ENCODE peak calls at places on chromosomes 1 and 21, in four cellular contexts. N is mesenchymal stem cell, A is stomach, P is body of pancreas. D is an unnamed sample. For H3K4me1, the result is how much of the 10 kb centered on the place peaks cover.

GRCh38 chr1:53666566-53666965 is 72.4 kb downstream of the GLIS1 start:
- DNase-seq in N (no peak), A (no peak), P (no peak), D (no peak)

GRCh38 chr1:197170538-197170937 is 24.1 kb upstream of the ASPM start:
- DNase-seq in N (peak), A (no peak), P (no peak), D (no peak)

GRCh38 chr21:29299046-29299905 is 554 bp downstream of the BACH1 start:
- DNase-seq in N (peak), A (peak), P (peak), D (peak)

GRCh38 chr1:1302006-1302430 is 5.7 kb downstream of the ACAP3 start:
- DNase-seq in N (no peak), A (no peak), P (no peak), D (no peak)

GRCh38 chr1:216824511-216824910 is 101.3 kb upstream of the ESRRG start:
- DNase-seq in N (no peak), A (no peak), P (no peak), D (no peak)

GRCh38 chr21:17789085-17789484 is 30.1 kb downstream of the C21orf91 start:
- DNase-seq in N (no peak), A (no peak), P (no peak), D (no peak)

GRCh38 chr1:53963472-53963871 is 17.3 kb downstream of the LRRC42 start:
- DNase-seq in N (no peak), A (no peak), P (no peak), D (no peak)

GRCh38 chr1:109802136-109802900 is 38.6 kb upstream of the EPS8L3 start:
- DNase-seq in N (no peak), A (peak), P (no peak), D (no peak)

GRCh38 chr1:109569323-109569722 is 20.9 kb downstream of the GNAI3 start:
- DNase-seq in N (no peak), A (no peak), P (no peak), D (no peak)

GRCh38 chr21:39224930-39225329 is 41.7 kb upstream of the PSMG1 start:
- DNase-seq in N (no peak), A (no peak), P (no peak), D (no peak)

GRCh38 chr1:56491441-56491840 is 87.9 kb downstream of the PLPP3 start:
- DNase-seq in N (no peak), A (no peak), P (peak), D (peak)

GRCh38 chr1:232457607-232458006 is 172.3 kb downstream of the SIPA1L2 start:
- DNase-seq in N (no peak), A (no peak), P (no peak), D (no peak)

GRCh38 chr21:28068455-28069358 is 924.0 kb downstream of the LTN1 start:
- DNase-seq in N (no peak), A (no peak), P (no peak), D (no peak)

GRCh38 chr1:246651012-246651411 is 73.2 kb upstream of the SCCPDH start:
- DNase-seq in N (no peak), A (no peak), P (no peak), D (no peak)

GRCh38 chr21:44985441-44986401 is 45.9 kb downstream of the SLX9 start:
- DNase-seq in N (no peak), A (no peak), P (peak), D (peak)

GRCh38 chr1:222754386-222755139 is 17.6 kb downstream of the FAM177B start:
- DNase-seq in N (no peak), A (no peak), P (peak), D (no peak)

GRCh38 chr1:160925652-160926241 is 28.9 kb downstream of the ITLN2 start:
- DNase-seq in N (no peak), A (no peak), P (no peak), D (no peak)

DNA sequence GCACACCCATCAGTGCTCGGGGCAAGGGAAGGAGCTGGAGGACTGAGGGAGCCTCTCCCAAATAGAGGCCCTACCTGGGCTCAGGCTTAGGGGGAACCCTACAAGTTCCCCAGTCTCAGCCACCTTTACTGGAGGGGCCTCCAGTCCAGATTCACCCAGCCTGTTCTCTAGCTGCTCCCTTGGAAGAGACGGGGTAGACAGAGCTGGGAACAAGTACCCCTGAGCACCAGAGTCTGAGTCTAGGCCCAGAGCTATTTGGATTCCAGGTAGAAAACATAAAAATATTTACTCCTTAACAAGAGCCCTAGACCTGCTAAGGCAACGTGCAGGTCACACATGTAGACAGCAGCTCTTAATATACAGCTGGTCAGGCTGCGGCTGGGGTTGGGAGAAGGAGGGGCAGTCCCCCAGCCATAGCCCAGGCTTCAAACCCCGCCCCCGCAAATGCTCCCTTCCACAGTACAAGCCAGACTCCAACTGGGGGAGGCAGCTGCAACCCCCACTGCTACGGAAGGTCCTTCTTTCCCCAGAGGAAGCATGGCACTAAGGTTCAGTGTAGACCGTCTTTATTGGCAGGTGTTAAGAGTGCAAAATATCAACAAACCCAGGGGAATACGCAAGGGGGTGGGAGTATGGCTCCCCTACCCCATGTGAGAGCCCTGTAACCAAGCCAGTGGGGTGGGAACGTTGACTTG is 8.0 kb downstream of the TENT5B start:
- DNase-seq in N (peak), A (peak), P (peak), D (peak)
- H3K4me1 ChIP-seq in N (half or more), A (half or more), P (half or more), D (under half)

DNA sequence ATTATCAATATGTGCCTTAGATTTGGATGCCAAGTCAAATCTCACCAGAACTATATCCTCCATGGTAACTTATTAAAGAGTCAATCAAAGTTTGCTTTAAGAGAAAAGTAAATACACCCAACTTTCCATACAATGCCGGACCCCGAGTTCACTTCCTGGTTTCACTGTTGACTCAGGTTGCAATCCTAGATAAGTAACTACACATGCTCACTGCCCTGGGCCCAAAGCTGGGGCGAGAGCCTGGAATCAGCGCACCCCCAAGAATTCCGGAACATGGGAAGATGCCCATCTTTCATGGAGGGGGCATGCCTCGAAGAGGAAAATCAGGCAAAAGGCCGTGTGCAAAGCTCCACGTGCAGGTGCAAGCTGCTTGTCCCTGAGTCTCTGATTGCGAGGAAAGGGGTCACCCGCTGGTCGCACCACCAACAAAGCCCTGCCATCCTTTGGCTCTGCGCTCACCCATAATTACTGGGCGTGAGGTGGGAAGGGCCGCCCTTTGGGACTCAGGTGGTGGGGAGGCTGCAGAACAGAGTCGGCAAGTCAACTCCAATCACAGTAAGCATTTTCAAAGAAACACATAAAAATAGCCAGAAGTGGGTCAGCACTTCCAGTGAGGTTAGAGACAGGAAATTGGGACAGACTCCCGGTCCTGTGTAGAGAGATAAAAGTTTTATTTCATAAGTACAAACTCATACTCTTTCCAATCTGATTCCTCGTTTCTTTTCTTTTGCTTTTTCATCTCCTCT is 167.7 kb downstream of the TOMM20 start:
- DNase-seq in N (peak), A (peak), P (peak), D (no peak)
- H3K4me1 ChIP-seq in N (under half), A (half or more), P (half or more), D (under half)

GRCh38 chr1:21620461-21620860 is 48.7 kb downstream of the RAP1GAP start:
- DNase-seq in N (no peak), A (peak), P (peak), D (no peak)
- H3K4me1 ChIP-seq in N (under half), A (half or more), P (half or more), D (under half)

GRCh38 chr1:32127780-32128179 is 19.9 kb downstream of the KPNA6 start:
- DNase-seq in N (no peak), A (no peak), P (no peak), D (no peak)

GRCh38 chr1:32116531-32116930 is 8.7 kb downstream of the KPNA6 start:
- DNase-seq in N (peak), A (no peak), P (no peak), D (no peak)

GRCh38 chr1:32125313-32125712 is 17.5 kb downstream of the KPNA6 start:
- DNase-seq in N (no peak), A (no peak), P (no peak), D (peak)

GRCh38 chr1:32126770-32127169 is 18.9 kb downstream of the KPNA6 start:
- DNase-seq in N (no peak), A (no peak), P (no peak), D (no peak)

DNA sequence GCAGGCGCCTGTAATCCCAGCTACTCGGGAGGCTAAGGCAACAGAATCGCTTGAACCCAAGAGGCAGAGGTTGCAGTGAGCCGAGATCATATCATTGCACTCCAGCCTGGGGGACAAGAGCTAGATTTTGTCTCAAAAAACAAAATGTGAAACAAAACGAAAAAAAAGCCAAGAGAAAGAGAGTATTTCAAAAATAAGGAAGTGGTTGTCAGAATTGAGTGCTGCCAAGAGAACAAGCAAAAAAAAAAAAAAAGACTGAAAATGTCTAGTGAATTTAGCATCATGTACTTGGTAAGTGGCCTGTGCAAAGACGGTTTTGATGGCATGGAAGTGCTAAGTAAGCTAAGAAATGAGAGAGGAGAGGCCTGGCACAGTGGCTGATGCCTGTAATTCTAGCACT is 14.3 kb downstream of the KPNA6 start:
- DNase-seq in N (no peak), A (no peak), P (no peak), D (no peak)
- H3K4me1 ChIP-seq in N (under half), A (half or more), P (under half), D (under half)

GRCh38 chr1:156122086-156122485 is 7.6 kb downstream of the LMNA start:
- DNase-seq in N (peak), A (no peak), P (no peak), D (no peak)
- H3K4me1 ChIP-seq in N (half or more), A (half or more), P (half or more), D (half or more)